ENCODE peak calls at places on chromosomes 4 and X, in five cellular contexts. One of them, this sample, is unnamed.
A peak's percentile ranks its signal among the peaks of the same experiment; 100 is the strongest.

GRCh38 chr4:150722908-150723362 is 141.0 kb downstream of the MAB21L2 start:
- DNase-seq in SJSA1: no peak
- DNase-seq in fibroblast of the aortic adventitia: peak; percentile 60
- DNase-seq in astrocyte of the spinal cord: no peak
- DNase-seq in BJ: no peak
- DNase-seq in this sample: no peak

GRCh38 chr4:55336138-55337034 is 9.7 kb upstream of the SRD5A3 start:
- DNase-seq in fibroblast of the aortic adventitia: no peak
- DNase-seq in astrocyte of the spinal cord: no peak
- DNase-seq in SJSA1: no peak
- DNase-seq in BJ: no peak
- DNase-seq in this sample: no peak

GRCh38 chr4:70874268-70875156 is 27.7 kb upstream of the MOB1B start:
- DNase-seq in astrocyte of the spinal cord: no peak
- DNase-seq in BJ: no peak
- DNase-seq in SJSA1: no peak
- DNase-seq in fibroblast of the aortic adventitia: no peak
- DNase-seq in this sample: no peak

GRCh38 chrX:119721487-119721886 is 28.5 kb upstream of the SEPTIN6 start:
- DNase-seq in astrocyte of the spinal cord: no peak
- DNase-seq in SJSA1: no peak
- DNase-seq in fibroblast of the aortic adventitia: no peak
- DNase-seq in BJ: no peak
- DNase-seq in this sample: no peak

GRCh38 chrX:14802943-14803710 is 69.7 kb downstream of the FANCB start:
- DNase-seq in SJSA1: no peak
- DNase-seq in fibroblast of the aortic adventitia: peak; percentile 48
- DNase-seq in astrocyte of the spinal cord: no peak
- DNase-seq in BJ: no peak
- DNase-seq in this sample: no peak

GRCh38 chr4:59637596-59637995 is 1562.5 kb upstream of the ADGRL3 start:
- DNase-seq in astrocyte of the spinal cord: no peak
- DNase-seq in SJSA1: no peak
- DNase-seq in BJ: no peak
- DNase-seq in fibroblast of the aortic adventitia: no peak
- DNase-seq in this sample: no peak

GRCh38 chr4:146520894-146521542 is 722 bp downstream of the SLC10A7 start:
- DNase-seq in fibroblast of the aortic adventitia: peak; percentile 54
- DNase-seq in BJ: no peak
- DNase-seq in SJSA1: no peak
- DNase-seq in astrocyte of the spinal cord: peak; percentile 53
- DNase-seq in this sample: no peak

GRCh38 chr4:137156054-137156453 is 376.2 kb downstream of the PCDH18 start:
- DNase-seq in BJ: peak; percentile 92
- DNase-seq in fibroblast of the aortic adventitia: peak; percentile 86
- DNase-seq in SJSA1: no peak
- DNase-seq in astrocyte of the spinal cord: peak; percentile 43
- DNase-seq in this sample: peak; percentile 50

GRCh38 chr4:48481581-48481980 is 1.6 kb upstream of the SLC10A4 start:
- DNase-seq in astrocyte of the spinal cord: no peak
- DNase-seq in SJSA1: no peak
- DNase-seq in fibroblast of the aortic adventitia: no peak
- DNase-seq in BJ: no peak
- DNase-seq in this sample: no peak

GRCh38 chrX:27915617-27916016 is 65.6 kb downstream of the DCAF8L1 start:
- DNase-seq in fibroblast of the aortic adventitia: no peak
- DNase-seq in BJ: no peak
- DNase-seq in astrocyte of the spinal cord: no peak
- DNase-seq in SJSA1: no peak
- DNase-seq in this sample: peak; percentile 25

GRCh38 chr4:105343523-105343931 is 130.3 kb downstream of the PPA2 start:
- DNase-seq in fibroblast of the aortic adventitia: peak; percentile 3
- DNase-seq in SJSA1: no peak
- DNase-seq in astrocyte of the spinal cord: peak; percentile 12
- DNase-seq in BJ: no peak
- DNase-seq in this sample: no peak

GRCh38 chr4:138241281-138242075 is 671 bp downstream of the SLC7A11 start:
- DNase-seq in astrocyte of the spinal cord: peak; percentile 35
- DNase-seq in SJSA1: peak; percentile 67
- DNase-seq in fibroblast of the aortic adventitia: peak; percentile 61
- DNase-seq in BJ: no peak
- DNase-seq in this sample: no peak

GRCh38 chr4:132564920-132565319 is 584.2 kb upstream of the PCDH10 start:
- DNase-seq in fibroblast of the aortic adventitia: no peak
- DNase-seq in BJ: no peak
- DNase-seq in astrocyte of the spinal cord: no peak
- DNase-seq in SJSA1: no peak
- DNase-seq in this sample: no peak

GRCh38 chr4:146336413-146336807 is 122.1 kb downstream of the REELD1 start:
- DNase-seq in BJ: no peak
- DNase-seq in fibroblast of the aortic adventitia: peak; percentile 26
- DNase-seq in astrocyte of the spinal cord: no peak
- DNase-seq in SJSA1: no peak
- DNase-seq in this sample: no peak

GRCh38 chrX:15299945-15300851 is 15.2 kb downstream of the ASB11 start:
- DNase-seq in BJ: no peak
- DNase-seq in fibroblast of the aortic adventitia: peak; percentile 56
- DNase-seq in SJSA1: no peak
- DNase-seq in astrocyte of the spinal cord: peak; percentile 22
- DNase-seq in this sample: no peak

GRCh38 chr4:153785830-153786721 is 2.8 kb downstream of the SFRP2 start:
- DNase-seq in BJ: no peak
- DNase-seq in astrocyte of the spinal cord: peak; percentile 49
- DNase-seq in SJSA1: no peak
- DNase-seq in fibroblast of the aortic adventitia: peak; percentile 59
- DNase-seq in this sample: no peak

GRCh38 chr4:153465583-153465921 is 608 bp upstream of the TMEM131L start:
- DNase-seq in BJ: no peak
- DNase-seq in astrocyte of the spinal cord: peak; percentile 60
- DNase-seq in fibroblast of the aortic adventitia: peak; percentile 58
- DNase-seq in SJSA1: peak; percentile 60
- DNase-seq in this sample: peak; percentile 58

GRCh38 chr4:7645956-7646355 is 211.2 kb upstream of the PSAPL1 start:
- DNase-seq in fibroblast of the aortic adventitia: no peak
- DNase-seq in astrocyte of the spinal cord: no peak
- DNase-seq in SJSA1: no peak
- DNase-seq in BJ: no peak
- DNase-seq in this sample: no peak

GRCh38 chr4:64068096-64068495 is 341.2 kb downstream of the TECRL start:
- DNase-seq in BJ: no peak
- DNase-seq in SJSA1: no peak
- DNase-seq in astrocyte of the spinal cord: peak; percentile 1
- DNase-seq in fibroblast of the aortic adventitia: no peak
- DNase-seq in this sample: no peak

GRCh38 chrX:10111364-10112148 is 45.2 kb upstream of the CLCN4 start:
- DNase-seq in astrocyte of the spinal cord: no peak
- DNase-seq in BJ: no peak
- DNase-seq in SJSA1: no peak
- DNase-seq in fibroblast of the aortic adventitia: no peak
- DNase-seq in this sample: no peak

GRCh38 chr4:110087116-110087708 is 111.2 kb downstream of the ELOVL6 start:
- DNase-seq in BJ: peak; percentile 63
- DNase-seq in SJSA1: no peak
- DNase-seq in fibroblast of the aortic adventitia: peak; percentile 91
- DNase-seq in astrocyte of the spinal cord: peak; percentile 93
- DNase-seq in this sample: peak; percentile 59

GRCh38 chr4:153428816-153429592 is 37.2 kb upstream of the TMEM131L start:
- DNase-seq in SJSA1: no peak
- DNase-seq in BJ: no peak
- DNase-seq in astrocyte of the spinal cord: no peak
- DNase-seq in fibroblast of the aortic adventitia: no peak
- DNase-seq in this sample: no peak

GRCh38 chr4:149836546-149836945 is 20.9 kb upstream of the IQCM start:
- DNase-seq in astrocyte of the spinal cord: no peak
- DNase-seq in SJSA1: no peak
- DNase-seq in BJ: no peak
- DNase-seq in fibroblast of the aortic adventitia: peak; percentile 11
- DNase-seq in this sample: no peak

GRCh38 chr4:53599632-53600031 is 8.3 kb upstream of the LNX1 start:
- DNase-seq in astrocyte of the spinal cord: no peak
- DNase-seq in BJ: no peak
- DNase-seq in SJSA1: no peak
- DNase-seq in fibroblast of the aortic adventitia: no peak
- DNase-seq in this sample: no peak

GRCh38 chr4:53601251-53601764 is 10.0 kb upstream of the LNX1 start:
- DNase-seq in SJSA1: no peak
- DNase-seq in fibroblast of the aortic adventitia: no peak
- DNase-seq in BJ: no peak
- DNase-seq in astrocyte of the spinal cord: no peak
- DNase-seq in this sample: no peak

GRCh38 chr4:53596901-53597300 is 5.6 kb upstream of the LNX1 start:
- DNase-seq in astrocyte of the spinal cord: no peak
- DNase-seq in fibroblast of the aortic adventitia: no peak
- DNase-seq in SJSA1: no peak
- DNase-seq in BJ: no peak
- DNase-seq in this sample: no peak

GRCh38 chr4:53598483-53598882 is 7.2 kb upstream of the LNX1 start:
- DNase-seq in fibroblast of the aortic adventitia: no peak
- DNase-seq in BJ: no peak
- DNase-seq in SJSA1: no peak
- DNase-seq in astrocyte of the spinal cord: no peak
- DNase-seq in this sample: no peak

GRCh38 chr4:53598901-53599300 is 7.6 kb upstream of the LNX1 start:
- DNase-seq in fibroblast of the aortic adventitia: peak; percentile 65
- DNase-seq in astrocyte of the spinal cord: no peak
- DNase-seq in BJ: no peak
- DNase-seq in SJSA1: no peak
- DNase-seq in this sample: no peak
- H3K4me3 ChIP-seq in fibroblast of the aortic adventitia: no peak overlapping the region
- H3K4me3 ChIP-seq in astrocyte of the spinal cord: no peak overlapping the region
- H3K4me3 ChIP-seq in BJ: no peak overlapping the region
- H3K4me3 ChIP-seq in SJSA1: no peak overlapping the region
- H3K4me3 ChIP-seq in this sample: no peak overlapping the region

GRCh38 chrX:38845426-38845825 is 44.2 kb downstream of the MID1IP1 start:
- DNase-seq in fibroblast of the aortic adventitia: no peak
- DNase-seq in BJ: no peak
- DNase-seq in SJSA1: no peak
- DNase-seq in astrocyte of the spinal cord: no peak
- DNase-seq in this sample: no peak

GRCh38 chrX:38847206-38847902 is 46.1 kb downstream of the MID1IP1 start:
- DNase-seq in fibroblast of the aortic adventitia: no peak
- DNase-seq in SJSA1: no peak
- DNase-seq in astrocyte of the spinal cord: no peak
- DNase-seq in BJ: no peak
- DNase-seq in this sample: no peak

GRCh38 chrX:38847903-38848230 is 46.6 kb downstream of the MID1IP1 start:
- DNase-seq in SJSA1: no peak
- DNase-seq in BJ: no peak
- DNase-seq in astrocyte of the spinal cord: no peak
- DNase-seq in fibroblast of the aortic adventitia: peak; percentile 55
- DNase-seq in this sample: no peak

GRCh38 chrX:38854305-38854704 is 53.0 kb downstream of the MID1IP1 start:
- DNase-seq in BJ: no peak
- DNase-seq in fibroblast of the aortic adventitia: no peak
- DNase-seq in SJSA1: no peak
- DNase-seq in astrocyte of the spinal cord: no peak
- DNase-seq in this sample: no peak

DNA sequence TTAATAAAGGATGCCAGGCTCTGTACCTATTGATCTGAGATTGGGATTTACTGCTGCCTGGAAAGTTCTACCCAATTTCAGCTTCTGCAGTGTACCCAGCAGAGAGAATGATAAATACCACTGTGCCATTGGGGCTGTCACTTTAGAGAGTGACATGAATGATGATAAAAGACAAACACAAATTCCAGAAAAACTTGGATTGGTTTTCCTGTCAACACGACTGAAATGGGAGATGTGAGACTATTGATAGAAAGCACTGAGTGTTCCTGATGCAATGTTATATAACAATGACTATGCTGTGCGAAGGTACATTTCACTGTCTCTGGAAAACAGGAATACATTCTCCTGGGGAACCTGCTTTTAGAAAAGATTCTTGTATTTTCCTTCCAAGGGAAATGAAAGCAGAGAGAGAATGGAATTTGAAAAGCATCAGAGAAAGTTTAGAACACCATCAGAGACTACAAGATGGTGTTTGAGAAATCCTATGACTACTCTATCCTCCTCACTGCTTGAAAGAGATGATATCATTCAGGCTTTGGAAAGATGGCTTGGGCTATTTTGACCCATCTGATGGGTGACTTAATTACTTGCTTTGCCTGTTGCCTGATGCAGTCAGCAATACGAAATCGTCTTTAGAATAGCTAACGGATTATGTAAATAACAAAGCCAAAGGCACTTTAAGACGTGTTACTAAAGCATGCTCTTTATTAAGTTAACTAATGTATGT is 49.7 kb downstream of the MID1IP1 start:
- DNase-seq in astrocyte of the spinal cord: no peak
- DNase-seq in fibroblast of the aortic adventitia: no peak
- DNase-seq in BJ: no peak
- DNase-seq in SJSA1: no peak
- DNase-seq in this sample: no peak
- H3K4me3 ChIP-seq in astrocyte of the spinal cord: no peak overlapping the region
- H3K4me3 ChIP-seq in fibroblast of the aortic adventitia: no peak overlapping the region
- H3K4me3 ChIP-seq in BJ: no peak overlapping the region
- H3K4me3 ChIP-seq in SJSA1: no peak overlapping the region
- H3K4me3 ChIP-seq in this sample: no peak overlapping the region

GRCh38 chrX:153974003-153974725 is 1.6 kb downstream of the TMEM187 start:
- DNase-seq in fibroblast of the aortic adventitia: no peak
- DNase-seq in SJSA1: no peak
- DNase-seq in astrocyte of the spinal cord: no peak
- DNase-seq in BJ: no peak
- DNase-seq in this sample: no peak
- H3K4me3 ChIP-seq in fibroblast of the aortic adventitia: peak overlapping the region; percentile 88
- H3K4me3 ChIP-seq in SJSA1: no peak overlapping the region
- H3K4me3 ChIP-seq in astrocyte of the spinal cord: no peak overlapping the region
- H3K4me3 ChIP-seq in BJ: no peak overlapping the region
- H3K4me3 ChIP-seq in this sample: peak overlapping the region; percentile 51

GRCh38 chr4:118939169-118939779 is 50.6 kb downstream of the SYNPO2 start:
- DNase-seq in SJSA1: no peak
- DNase-seq in BJ: no peak
- DNase-seq in fibroblast of the aortic adventitia: no peak
- DNase-seq in astrocyte of the spinal cord: no peak
- DNase-seq in this sample: no peak

GRCh38 chr4:118941149-118941548 is 52.5 kb downstream of the SYNPO2 start:
- DNase-seq in BJ: no peak
- DNase-seq in fibroblast of the aortic adventitia: peak; percentile 39
- DNase-seq in SJSA1: no peak
- DNase-seq in astrocyte of the spinal cord: no peak
- DNase-seq in this sample: no peak

GRCh38 chr4:118935819-118936218 is 47.2 kb downstream of the SYNPO2 start:
- DNase-seq in SJSA1: no peak
- DNase-seq in BJ: no peak
- DNase-seq in fibroblast of the aortic adventitia: no peak
- DNase-seq in astrocyte of the spinal cord: no peak
- DNase-seq in this sample: no peak

GRCh38 chr4:118931791-118932190 is 43.1 kb downstream of the SYNPO2 start:
- DNase-seq in SJSA1: no peak
- DNase-seq in fibroblast of the aortic adventitia: no peak
- DNase-seq in astrocyte of the spinal cord: no peak
- DNase-seq in BJ: no peak
- DNase-seq in this sample: no peak

DNA sequence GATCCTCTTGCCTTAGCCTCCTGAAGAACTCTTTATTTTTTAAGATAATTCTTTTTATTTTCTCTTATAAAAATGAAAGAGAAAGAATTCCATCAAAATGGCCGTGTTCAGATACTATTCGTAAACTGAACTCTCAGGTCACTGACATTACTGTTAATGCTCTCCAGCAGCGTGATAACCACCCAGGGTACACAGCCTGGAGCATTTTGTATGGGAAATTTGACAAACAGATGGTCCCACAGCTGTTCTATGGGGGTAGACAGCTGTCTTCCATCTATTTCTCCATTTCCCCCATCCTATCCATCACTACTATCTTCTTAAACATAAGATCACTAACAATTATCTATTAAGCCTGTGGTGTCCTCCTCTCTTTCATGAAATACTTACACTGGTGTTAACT is 47.8 kb downstream of the SYNPO2 start:
- DNase-seq in astrocyte of the spinal cord: no peak
- DNase-seq in BJ: no peak
- DNase-seq in SJSA1: no peak
- DNase-seq in fibroblast of the aortic adventitia: no peak
- DNase-seq in this sample: no peak
- H3K4me3 ChIP-seq in astrocyte of the spinal cord: no peak overlapping the region
- H3K4me3 ChIP-seq in BJ: no peak overlapping the region
- H3K4me3 ChIP-seq in SJSA1: no peak overlapping the region
- H3K4me3 ChIP-seq in fibroblast of the aortic adventitia: no peak overlapping the region
- H3K4me3 ChIP-seq in this sample: no peak overlapping the region

This sample was measured in HFF-Myc.